ENCODE peak calls at places on chromosomes 11 and 22, in six cellular contexts. W is stimulated activated CD4-positive, alpha-beta T cell treated with anti-CD3 and anti-CD28 coated beads, Interleukin-2, amount 100 ng/mL, for 4 hours; L is WTC11; T is tibial nerve; S is left lobe of liver; X is stimulated activated naive B cell treated with anti-CD40 and anti-IgM and Interleukin-4, amounts not matched to agents 10 μg/mL and 1 μg/mL and 100 μg/mL, for 72 hours. F is an unnamed sample.
A peak's percentile ranks its signal among the peaks of the same experiment; 100 is the strongest.

GRCh38 chr22:22800716-22801115 is 86.9 kb upstream of the IGLL5 start:
- DNase-seq in W (no peak), L (no peak), T (peak; percentile 40), S (no peak), X (no peak), F (no peak)

GRCh38 chr11:105468154-105468553 is 141.7 kb upstream of the GRIA4 start:
- DNase-seq in W (no peak), L (no peak), T (no peak), S (no peak), X (no peak), F (no peak)

GRCh38 chr11:86676533-86677154 is 4.2 kb upstream of the ME3 start:
- DNase-seq in W (no peak), L (peak; percentile 71), T (no peak), S (no peak), X (no peak), F (no peak)

GRCh38 chr11:114180301-114181055 is 115.7 kb upstream of the NNMT start:
- DNase-seq in W (no peak), L (peak; percentile 59), T (no peak), S (peak; percentile 65), X (no peak), F (no peak)

GRCh38 chr11:57123590-57123989 is 58.2 kb upstream of the LRRC55 start:
- DNase-seq in W (no peak), L (no peak), T (no peak), S (no peak), X (no peak), F (no peak)

GRCh38 chr11:14500181-14500651 is 605 bp upstream of the COPB1 start:
- DNase-seq in W (peak; percentile 32), L (no peak), T (peak; percentile 35), S (peak; percentile 62), X (peak; percentile 18), F (no peak)

GRCh38 chr22:45594123-45594941 is 77.3 kb upstream of the ATXN10 start:
- DNase-seq in W (no peak), L (no peak), T (no peak), S (no peak), X (no peak), F (no peak)

GRCh38 chr11:68212421-68213134 is 518 bp downstream of the KMT5B start:
- DNase-seq in W (no peak), L (peak; percentile 72), T (peak; percentile 55), S (peak; percentile 77), X (peak; percentile 68), F (peak; percentile 91)

GRCh38 chr11:119284344-119285157 is 32.4 kb downstream of the MCAM start:
- DNase-seq in W (no peak), L (no peak), T (no peak), S (no peak), X (no peak), F (no peak)

GRCh38 chr11:210122-210802 is 2.8 kb downstream of the RIC8A start:
- DNase-seq in W (no peak), L (no peak), T (no peak), S (peak; percentile 35), X (no peak), F (peak; percentile 57)

GRCh38 chr11:12540913-12541587 is 133.2 kb upstream of the TEAD1 start:
- DNase-seq in W (no peak), L (no peak), T (peak; percentile 43), S (no peak), X (no peak), F (peak; percentile 83)

GRCh38 chr11:119774180-119774763 is 45.3 kb upstream of the NECTIN1 start:
- DNase-seq in W (no peak), L (peak; percentile 64), T (no peak), S (no peak), X (no peak), F (no peak)

GRCh38 chr11:130580372-130580771 is 131.9 kb downstream of the ADAMTS15 start:
- DNase-seq in W (no peak), L (no peak), T (no peak), S (no peak), X (no peak), F (no peak)

GRCh38 chr11:67437082-67437821 is at the start of gene PTPRCAP:
- DNase-seq in W (peak; percentile 62), L (peak; percentile 57), T (no peak), S (no peak), X (peak; percentile 74), F (no peak)

GRCh38 chr22:20567371-20567847 is 60.0 kb downstream of the MED15 start:
- DNase-seq in W (no peak), L (no peak), T (no peak), S (no peak), X (no peak), F (no peak)

F was measured in sigmoid colon.